ENCODE peak calls at places on chromosomes 5 and 9, in four cellular contexts. G is K562, O is sigmoid colon, N is upper lobe of left lung. T is an unnamed sample.

GRCh38 chr5:100901851-100902341 is 1.2 kb downstream of the ST8SIA4 start:
- DNase-seq in G (no peak), O (peak; percentile 60), N (no peak), T (no peak)

GRCh38 chr9:103991001-103991400 is 103.1 kb upstream of the SMC2 start:
- DNase-seq in G (no peak), O (no peak), N (no peak), T (no peak)

GRCh38 chr5:122063836-122064235 is 14.2 kb downstream of the LOX start:
- DNase-seq in G (no peak), O (no peak), N (no peak), T (no peak)

GRCh38 chr9:34592895-34593601 is 3.5 kb upstream of the CNTFR start:
- DNase-seq in G (no peak), O (peak; percentile 92), N (peak; percentile 91), T (peak; percentile 94)

GRCh38 chr5:108375768-108376167 is 6.1 kb downstream of the FBXL17 start:
- DNase-seq in G (no peak), O (no peak), N (no peak), T (no peak)

GRCh38 chr5:112548246-112548982 is 129.3 kb upstream of the EPB41L4A start:
- DNase-seq in G (peak; percentile 40), O (no peak), N (no peak), T (no peak)

GRCh38 chr9:5384436-5384835 is 44.8 kb upstream of the RLN1 start:
- DNase-seq in G (no peak), O (no peak), N (no peak), T (no peak)

GRCh38 chr9:24498632-24499031 is 47.1 kb downstream of the IZUMO3 start:
- DNase-seq in G (no peak), O (no peak), N (no peak), T (no peak)

GRCh38 chr5:36027711-36028110 is 36.5 kb upstream of the UGT3A1 start:
- DNase-seq in G (no peak), O (no peak), N (peak; percentile 22), T (no peak)

GRCh38 chr5:112762113-112762810 is 24.6 kb downstream of the APC start:
- DNase-seq in G (no peak), O (no peak), N (no peak), T (no peak)

GRCh38 chr9:134694368-134694665 is 52.7 kb downstream of the COL5A1 start:
- DNase-seq in G (no peak), O (no peak), N (no peak), T (no peak)

GRCh38 chr5:146103594-146103993 is 1.8 kb downstream of the PLAC8L1 start:
- DNase-seq in G (no peak), O (no peak), N (no peak), T (no peak)

GRCh38 chr5:45639038-45639437 is 57.1 kb downstream of the HCN1 start:
- DNase-seq in G (peak; percentile 10), O (no peak), N (no peak), T (no peak)

DNA sequence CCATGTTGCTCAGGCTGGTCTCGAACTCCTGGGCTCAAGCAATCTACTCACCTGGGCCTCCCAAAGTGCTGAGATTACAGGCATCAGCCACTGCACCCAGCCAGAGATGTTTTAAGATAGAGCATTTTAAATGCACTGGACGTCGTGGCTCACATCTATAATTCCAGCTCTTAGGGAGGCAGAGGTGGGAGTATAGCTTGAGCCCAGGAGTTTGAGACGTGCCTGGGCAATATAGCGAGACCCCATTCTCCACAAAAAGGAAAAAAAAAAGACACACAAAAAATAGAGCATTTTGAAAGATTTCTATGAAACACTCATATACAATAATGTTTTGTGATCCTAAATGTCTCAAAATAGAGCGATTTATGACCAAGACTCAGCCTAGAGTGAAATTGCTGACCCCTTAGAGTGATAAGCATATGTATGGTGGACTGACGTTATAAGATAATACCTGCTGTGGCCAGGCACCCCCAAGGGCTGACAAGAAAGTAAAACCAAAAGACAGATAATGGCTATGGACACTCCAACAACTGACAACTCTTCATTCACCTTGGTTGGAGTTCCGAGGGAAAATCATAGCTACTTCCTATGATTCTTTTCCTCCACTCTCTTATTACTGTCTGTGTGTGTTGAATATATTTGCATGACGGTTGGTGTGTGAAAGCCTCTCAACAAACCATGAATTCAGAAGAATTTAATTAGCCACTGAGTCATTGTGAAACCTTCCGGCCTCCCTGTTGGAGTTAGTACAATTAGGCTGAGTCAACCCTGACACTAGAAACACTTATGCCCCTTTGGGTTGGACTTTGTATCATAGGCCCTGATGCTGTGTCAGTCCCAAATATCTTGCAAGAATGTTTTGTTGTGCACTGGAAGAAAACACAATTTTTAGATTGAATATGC is 526.5 kb upstream of the NUDT12 start:
- DNase-seq in G (no peak), O (no peak), N (no peak), T (no peak)
- TF ChIP-seq POLR2A in G (no peak), O (no peak), N (no peak), T (no peak)

DNA sequence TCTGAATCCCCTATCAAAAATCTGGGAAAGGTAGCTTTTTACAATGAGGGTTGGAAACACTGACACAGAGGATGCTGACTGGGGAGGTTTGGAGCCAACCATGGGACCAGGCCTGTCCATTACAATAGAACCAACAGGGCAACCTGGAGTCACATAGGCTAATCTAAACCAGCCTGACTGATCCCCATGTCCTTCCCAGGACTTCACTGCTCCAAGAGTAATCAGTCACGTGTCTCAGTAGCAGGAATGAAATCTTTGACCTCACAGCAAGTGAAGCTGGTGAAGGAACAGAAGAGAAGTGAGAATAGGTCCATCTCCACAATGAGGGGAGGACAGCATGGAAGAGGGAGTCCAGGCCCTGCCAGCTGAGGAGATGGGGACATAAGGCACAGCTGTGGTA is 16.0 kb upstream of the GLRX start:
- DNase-seq in G (no peak), O (no peak), N (no peak), T (no peak)
- H3K4me1 ChIP-seq in G (peaks cover 5% of the 10 kb centered on the region), O (peaks cover 13% of the 10 kb centered on the region), N (peaks cover 52% of the 10 kb centered on the region), T (peaks cover 46% of the 10 kb centered on the region)

DNA sequence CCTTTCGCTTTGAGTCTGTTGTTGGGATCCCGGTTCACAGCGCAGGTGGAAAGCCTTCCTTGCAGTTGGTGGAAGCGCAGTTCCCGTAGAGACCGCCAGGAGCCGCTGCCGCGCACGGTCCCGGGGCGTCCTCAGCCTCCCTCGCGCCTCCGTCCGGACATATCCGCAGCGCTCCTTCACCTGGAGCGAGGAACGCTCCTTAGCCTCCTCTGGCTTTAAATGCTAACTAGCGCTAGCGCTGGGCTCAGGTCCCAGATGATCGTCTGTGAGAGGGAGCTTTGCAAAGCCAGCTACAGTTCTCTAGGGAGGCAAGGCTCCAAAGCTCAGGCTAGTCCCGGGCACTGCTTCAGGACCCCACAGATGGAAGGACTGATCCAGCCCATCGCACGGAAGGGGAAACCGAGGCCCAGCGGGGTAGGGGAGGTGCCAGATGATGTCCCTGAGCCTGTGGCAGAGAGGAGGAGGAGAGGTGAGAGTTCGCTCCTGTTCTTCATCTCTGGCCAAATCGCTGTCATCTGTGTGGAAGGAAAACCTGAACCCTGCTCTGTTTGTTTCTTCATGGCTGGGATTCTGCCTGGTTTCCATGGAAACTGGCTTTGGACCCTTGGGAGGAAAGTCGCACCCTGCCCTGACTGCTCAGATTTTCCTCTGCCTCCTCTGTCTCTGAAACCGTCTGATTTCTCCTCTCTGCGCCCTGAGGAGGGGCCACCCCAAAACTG is 31.4 kb downstream of the COL15A1 start:
- DNase-seq in G (peak; percentile 91), O (peak; percentile 95), N (peak; percentile 97), T (peak; percentile 59)
- TF ChIP-seq POLR2A in G (no peak), O (no peak), N (no peak), T (no peak)

GRCh38 chr9:113665756-113666155 is 202.2 kb downstream of the RGS3 start:
- DNase-seq in G (no peak), O (no peak), N (no peak), T (no peak)
- H3K4me1 ChIP-seq in G (no peaks in the 10 kb centered on the region), O (no peaks in the 10 kb centered on the region), N (no peaks in the 10 kb centered on the region), T (no peaks in the 10 kb centered on the region)

GRCh38 chr5:19865336-19866087 is 122.5 kb downstream of the CDH18 start:
- DNase-seq in G (no peak), O (no peak), N (no peak), T (no peak)

GRCh38 chr5:19862711-19863110 is 125.3 kb downstream of the CDH18 start:
- DNase-seq in G (no peak), O (no peak), N (no peak), T (no peak)

GRCh38 chr5:19866088-19866446 is 121.9 kb downstream of the CDH18 start:
- DNase-seq in G (no peak), O (no peak), N (no peak), T (no peak)
- TF ChIP-seq POLR2A in G (no peak), O (no peak), N (no peak), T (no peak)

GRCh38 chr9:37287317-37287716 is 135.2 kb upstream of the GRHPR start:
- DNase-seq in G (no peak), O (no peak), N (no peak), T (no peak)

GRCh38 chr9:37286530-37287175 is 135.8 kb upstream of the GRHPR start:
- DNase-seq in G (no peak), O (no peak), N (no peak), T (no peak)

GRCh38 chr9:37283730-37284235 is 138.7 kb upstream of the GRHPR start:
- DNase-seq in G (no peak), O (no peak), N (no peak), T (no peak)

GRCh38 chr9:37281541-37281940 is 141.0 kb upstream of the GRHPR start:
- DNase-seq in G (no peak), O (no peak), N (no peak), T (no peak)

GRCh38 chr9:37284631-37285030 is 137.9 kb upstream of the GRHPR start:
- DNase-seq in G (no peak), O (no peak), N (no peak), T (no peak)
- H3K4me1 ChIP-seq in G (no peaks in the 10 kb centered on the region), O (peaks cover 9% of the 10 kb centered on the region), N (no peaks in the 10 kb centered on the region), T (no peaks in the 10 kb centered on the region)

GRCh38 chr5:6408627-6409446 is 30.5 kb upstream of the MED10 start:
- DNase-seq in G (no peak), O (no peak), N (no peak), T (no peak)
- TF ChIP-seq POLR2A in G (no peak), O (no peak), N (no peak), T (no peak)

T was measured in gastrocnemius medialis.